ENCODE peak calls at places on chromosomes 16 and 17, in seven cellular contexts. One of them, this sample, is unnamed.

GRCh38 chr17:40538019-40538935 is 27.0 kb downstream of the CCR7 start:
- DNase-seq in AML-193: no peak
- DNase-seq in T-helper 1 cell: no peak
- DNase-seq in WTC11: no peak
- DNase-seq in iris pigment epithelial cell: no peak
- DNase-seq in NCI-H1092 treated with DMSO at 0.1 percent for 48 hours: no peak
- DNase-seq in BJ: no peak
- DNase-seq in this sample: no peak

GRCh38 chr17:39676198-39676819 is 8.1 kb downstream of the PNMT start:
- DNase-seq in iris pigment epithelial cell: no peak
- DNase-seq in NCI-H1092 treated with DMSO at 0.1 percent for 48 hours: peak
- DNase-seq in BJ: no peak
- DNase-seq in AML-193: no peak
- DNase-seq in T-helper 1 cell: peak
- DNase-seq in WTC11: no peak
- DNase-seq in this sample: peak

GRCh38 chr16:11452746-11453344 is 107.6 kb downstream of the RMI2 start:
- DNase-seq in iris pigment epithelial cell: no peak
- DNase-seq in NCI-H1092 treated with DMSO at 0.1 percent for 48 hours: no peak
- DNase-seq in BJ: no peak
- DNase-seq in WTC11: no peak
- DNase-seq in AML-193: no peak
- DNase-seq in T-helper 1 cell: no peak
- DNase-seq in this sample: no peak

GRCh38 chr16:78762222-78762621 is 662.8 kb downstream of the WWOX start:
- DNase-seq in T-helper 1 cell: no peak
- DNase-seq in WTC11: no peak
- DNase-seq in AML-193: no peak
- DNase-seq in NCI-H1092 treated with DMSO at 0.1 percent for 48 hours: no peak
- DNase-seq in BJ: no peak
- DNase-seq in iris pigment epithelial cell: no peak
- DNase-seq in this sample: no peak

GRCh38 chr16:31869511-31870201 is 4.0 kb upstream of the ZNF267 start:
- DNase-seq in BJ: no peak
- DNase-seq in AML-193: peak
- DNase-seq in WTC11: no peak
- DNase-seq in NCI-H1092 treated with DMSO at 0.1 percent for 48 hours: no peak
- DNase-seq in T-helper 1 cell: peak
- DNase-seq in iris pigment epithelial cell: peak
- DNase-seq in this sample: peak

GRCh38 chr17:35944151-35944550 is 638 bp upstream of the LYZL6 start:
- DNase-seq in AML-193: no peak
- DNase-seq in NCI-H1092 treated with DMSO at 0.1 percent for 48 hours: no peak
- DNase-seq in WTC11: no peak
- DNase-seq in BJ: no peak
- DNase-seq in iris pigment epithelial cell: no peak
- DNase-seq in T-helper 1 cell: no peak
- DNase-seq in this sample: no peak

GRCh38 chr16:49862694-49863093 is 6.8 kb upstream of the ZNF423 start:
- DNase-seq in BJ: no peak
- DNase-seq in iris pigment epithelial cell: no peak
- DNase-seq in NCI-H1092 treated with DMSO at 0.1 percent for 48 hours: no peak
- DNase-seq in WTC11: no peak
- DNase-seq in AML-193: no peak
- DNase-seq in T-helper 1 cell: no peak
- DNase-seq in this sample: no peak

GRCh38 chr17:54891176-54891821 is 9.4 kb upstream of the TOM1L1 start:
- DNase-seq in NCI-H1092 treated with DMSO at 0.1 percent for 48 hours: peak
- DNase-seq in BJ: peak
- DNase-seq in WTC11: peak
- DNase-seq in T-helper 1 cell: no peak
- DNase-seq in AML-193: peak
- DNase-seq in iris pigment epithelial cell: peak
- DNase-seq in this sample: peak

GRCh38 chr17:82330322-82331239 is 3.0 kb downstream of the SECTM1 start:
- DNase-seq in AML-193: no peak
- DNase-seq in BJ: no peak
- DNase-seq in iris pigment epithelial cell: no peak
- DNase-seq in NCI-H1092 treated with DMSO at 0.1 percent for 48 hours: peak
- DNase-seq in WTC11: no peak
- DNase-seq in T-helper 1 cell: no peak
- DNase-seq in this sample: peak

GRCh38 chr17:81009124-81009523 is 17.5 kb downstream of the CHMP6 start:
- DNase-seq in NCI-H1092 treated with DMSO at 0.1 percent for 48 hours: no peak
- DNase-seq in AML-193: no peak
- DNase-seq in iris pigment epithelial cell: no peak
- DNase-seq in T-helper 1 cell: no peak
- DNase-seq in WTC11: no peak
- DNase-seq in BJ: no peak
- DNase-seq in this sample: no peak

GRCh38 chr16:67931712-67932461 is at the start of gene CTRL:
- DNase-seq in AML-193: no peak
- DNase-seq in BJ: no peak
- DNase-seq in NCI-H1092 treated with DMSO at 0.1 percent for 48 hours: no peak
- DNase-seq in T-helper 1 cell: no peak
- DNase-seq in iris pigment epithelial cell: no peak
- DNase-seq in WTC11: no peak
- DNase-seq in this sample: no peak

GRCh38 chr17:72602517-72603345 is 481.9 kb downstream of the SOX9 start:
- DNase-seq in T-helper 1 cell: no peak
- DNase-seq in AML-193: peak
- DNase-seq in BJ: no peak
- DNase-seq in WTC11: peak
- DNase-seq in iris pigment epithelial cell: peak
- DNase-seq in NCI-H1092 treated with DMSO at 0.1 percent for 48 hours: no peak
- DNase-seq in this sample: no peak

GRCh38 chr16:72189865-72190371 is 18.0 kb upstream of the PMFBP1 start:
- DNase-seq in AML-193: no peak
- DNase-seq in WTC11: no peak
- DNase-seq in BJ: no peak
- DNase-seq in iris pigment epithelial cell: peak
- DNase-seq in NCI-H1092 treated with DMSO at 0.1 percent for 48 hours: no peak
- DNase-seq in T-helper 1 cell: no peak
- DNase-seq in this sample: no peak

GRCh38 chr16:88941933-88942909 is 34.8 kb downstream of the CBFA2T3 start:
- DNase-seq in T-helper 1 cell: peak
- DNase-seq in AML-193: peak
- DNase-seq in WTC11: peak
- DNase-seq in NCI-H1092 treated with DMSO at 0.1 percent for 48 hours: peak
- DNase-seq in iris pigment epithelial cell: no peak
- DNase-seq in BJ: no peak
- DNase-seq in this sample: peak

This sample was measured in A673.